ENCODE peak calls at places on chromosome 2, in four cellular contexts. F is K562, K is H1, N is HepG2. A is an unnamed sample.

GRCh38 chr2:61255580-61256437 is 93.8 kb downstream of the C2orf74 start:
- DNase-seq in N (peak), K (no peak), F (peak), A (no peak)

GRCh38 chr2:240302933-240303332 is 132.5 kb upstream of the GPC1 start:
- DNase-seq in F (no peak), K (no peak), N (no peak), A (no peak)

GRCh38 chr2:96954490-96954846 is 31.9 kb downstream of the FAM178B start:
- DNase-seq in K (no peak), N (no peak), F (no peak), A (peak)

GRCh38 chr2:184305105-184305504 is 293.2 kb upstream of the ZNF804A start:
- DNase-seq in N (no peak), F (no peak), K (no peak), A (no peak)

GRCh38 chr2:8573234-8573941 is 108.5 kb upstream of the ID2 start:
- DNase-seq in K (no peak), N (peak), F (no peak), A (no peak)

GRCh38 chr2:99422599-99422998 is 67.2 kb downstream of the REV1 start:
- DNase-seq in K (no peak), F (no peak), N (no peak), A (no peak)

GRCh38 chr2:88350262-88350640 is 102.2 kb downstream of the FOXI3 start:
- DNase-seq in K (no peak), F (no peak), N (no peak), A (no peak)

GRCh38 chr2:238415036-238415764 is 11.5 kb upstream of the ASB1 start:
- DNase-seq in F (no peak), N (no peak), K (no peak), A (no peak)

GRCh38 chr2:135551356-135551755 is 20.1 kb downstream of the R3HDM1 start:
- DNase-seq in N (no peak), K (no peak), F (no peak), A (no peak)

GRCh38 chr2:75067506-75067905 is 109.1 kb downstream of the POLE4 start:
- DNase-seq in N (peak), K (no peak), F (no peak), A (no peak)

GRCh38 chr2:10990561-10991111 is 78.9 kb downstream of the KCNF1 start:
- DNase-seq in K (no peak), N (no peak), F (no peak), A (no peak)

DNA sequence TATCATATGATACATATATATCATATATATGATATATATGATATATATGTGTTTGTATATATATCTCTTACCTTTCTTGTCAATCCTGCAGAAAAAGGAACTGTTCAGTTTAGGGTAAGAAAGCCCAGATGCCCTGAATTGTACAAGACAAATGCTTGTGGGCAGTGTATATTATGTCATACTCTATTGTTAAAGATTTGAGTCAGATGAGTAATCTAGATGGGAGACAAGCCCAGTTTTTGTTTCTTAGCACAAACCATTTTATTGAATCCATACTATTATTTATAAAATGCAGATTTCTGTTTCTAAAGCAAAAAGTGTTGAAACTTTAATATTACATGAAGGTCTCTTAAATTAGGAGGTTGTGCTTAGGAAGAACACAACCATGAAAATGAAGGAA is 90.6 kb downstream of the VRK2 start:
- DNase-seq in K (no peak), F (no peak), N (no peak), A (no peak)
- TF ChIP-seq HDAC6 in K (no peak), F (no peak), N (no peak), A (no peak)

GRCh38 chr2:26300234-26300641 is 45.7 kb upstream of the SELENOI start:
- DNase-seq in F (no peak), K (no peak), N (no peak), A (no peak)
- TF ChIP-seq USF2 in F (no peak), K (no peak), N (no peak), A (no peak)

DNA sequence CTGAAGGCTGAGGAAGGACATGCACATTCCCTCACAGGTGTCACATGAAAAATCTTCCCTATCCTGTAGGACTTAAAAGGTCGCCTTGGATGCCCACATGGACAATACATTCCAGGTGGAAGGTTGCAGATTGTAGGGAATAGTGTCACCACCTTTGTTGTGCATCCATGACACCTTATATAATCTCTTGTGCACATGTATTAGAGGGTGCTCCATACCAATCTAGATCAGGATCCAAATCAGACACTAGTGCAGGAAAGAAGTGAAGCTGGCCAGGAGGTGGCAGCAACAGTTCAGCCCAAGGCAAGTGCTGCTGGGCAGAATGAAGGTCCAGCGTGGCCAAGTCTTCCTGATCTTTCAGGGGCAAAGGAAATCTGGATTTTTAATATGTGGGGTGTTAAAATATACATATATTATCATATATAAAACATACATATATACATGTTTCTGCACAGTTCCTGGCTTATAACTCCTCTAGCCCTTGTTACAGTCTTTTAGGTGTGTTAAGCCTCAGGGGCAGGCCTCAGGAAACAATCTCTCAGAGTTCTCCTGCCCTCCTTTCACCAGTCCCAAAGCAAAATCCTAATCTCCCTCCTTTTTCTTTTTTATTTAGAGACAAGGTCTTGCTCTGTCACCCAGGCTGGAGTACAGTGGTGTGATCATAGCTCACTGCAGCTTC is 16.6 kb downstream of the NIF3L1 start:
- DNase-seq in K (no peak), F (peak), N (peak), A (no peak)
- TF ChIP-seq HDAC6 in K (no peak), F (no peak), N (no peak), A (no peak)

DNA sequence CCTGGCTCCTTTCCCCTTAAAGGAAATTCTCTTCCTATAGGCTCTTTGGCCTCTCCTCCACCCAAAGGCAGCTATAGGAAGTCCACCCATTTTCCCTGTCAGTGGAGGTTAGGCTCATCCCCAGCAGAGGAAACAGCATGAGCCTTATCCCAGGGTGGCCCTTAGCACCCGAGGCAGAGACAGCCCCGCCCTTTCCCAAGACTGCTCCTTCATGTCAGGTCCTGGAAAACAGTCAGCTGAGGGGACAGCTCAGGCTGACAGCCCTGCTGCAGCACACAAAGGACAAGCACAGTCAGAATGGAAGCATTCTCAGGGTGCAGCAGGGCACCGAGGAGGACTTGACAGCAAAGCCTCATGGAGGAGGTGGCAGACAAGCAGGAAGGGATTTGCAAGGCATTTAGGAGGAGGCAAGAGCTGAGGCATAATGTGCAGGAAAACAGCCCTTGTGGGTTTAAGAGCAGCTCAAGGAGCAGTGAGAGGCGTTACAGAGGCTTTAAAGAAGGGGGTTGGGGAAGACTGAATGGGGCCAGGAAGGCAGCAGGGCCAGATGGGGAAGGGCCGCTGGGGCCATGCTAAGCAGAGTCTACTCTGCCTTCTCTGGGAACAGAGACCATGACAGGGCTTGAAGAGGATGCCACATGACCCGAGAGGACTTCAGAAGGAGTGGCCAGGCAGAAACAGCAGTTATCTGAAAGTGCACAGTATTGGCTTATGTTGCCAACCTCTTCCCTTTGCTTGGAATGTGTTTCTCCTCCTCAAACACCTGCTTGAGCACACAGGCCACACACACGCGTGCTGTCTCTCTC is 216.6 kb downstream of the SH3BP4 start:
- DNase-seq in N (no peak), F (no peak), K (no peak), A (no peak)
- TF ChIP-seq USF2 in N (no peak), F (no peak), K (no peak), A (no peak)

GRCh38 chr2:172374318-172375240 is 52.8 kb upstream of the ITGA6 start:
- DNase-seq in K (no peak), F (no peak), N (no peak), A (no peak)
- TF ChIP-seq HDAC6 in K (no peak), F (no peak), N (no peak), A (no peak)

DNA sequence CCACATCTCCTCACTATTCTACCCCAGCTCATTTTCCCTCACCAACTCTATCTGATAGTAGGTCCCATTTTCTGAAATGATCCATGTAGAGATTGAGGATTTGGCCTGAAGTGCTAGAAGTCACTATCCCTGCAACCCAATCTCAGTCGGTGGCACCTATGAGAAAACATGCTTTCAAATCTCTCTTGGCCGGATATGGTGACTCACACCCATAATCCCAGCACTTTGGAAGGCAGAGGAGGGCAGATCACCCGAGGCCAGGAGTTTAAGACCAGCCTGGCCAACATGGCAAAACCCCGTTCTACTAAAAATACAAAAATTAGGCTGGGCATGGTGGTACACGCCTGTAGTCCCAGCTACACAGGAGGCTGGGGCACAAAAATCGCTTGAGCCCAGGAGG is 19.1 kb upstream of the MARCHF4 start:
- DNase-seq in N (no peak), K (no peak), F (no peak), A (no peak)
- TF ChIP-seq USF2 in N (no peak), K (no peak), F (no peak), A (no peak)

GRCh38 chr2:235861383-235861782 is 306.8 kb downstream of the GBX2 start:
- DNase-seq in K (no peak), F (no peak), N (no peak), A (no peak)
- TF ChIP-seq HDAC6 in K (no peak), F (no peak), N (no peak), A (no peak)

GRCh38 chr2:29014331-29014730 is 33.2 kb downstream of the TOGARAM2 start:
- DNase-seq in F (no peak), K (no peak), N (no peak), A (no peak)
- TF ChIP-seq USF2 in F (no peak), K (no peak), N (no peak), A (no peak)

DNA sequence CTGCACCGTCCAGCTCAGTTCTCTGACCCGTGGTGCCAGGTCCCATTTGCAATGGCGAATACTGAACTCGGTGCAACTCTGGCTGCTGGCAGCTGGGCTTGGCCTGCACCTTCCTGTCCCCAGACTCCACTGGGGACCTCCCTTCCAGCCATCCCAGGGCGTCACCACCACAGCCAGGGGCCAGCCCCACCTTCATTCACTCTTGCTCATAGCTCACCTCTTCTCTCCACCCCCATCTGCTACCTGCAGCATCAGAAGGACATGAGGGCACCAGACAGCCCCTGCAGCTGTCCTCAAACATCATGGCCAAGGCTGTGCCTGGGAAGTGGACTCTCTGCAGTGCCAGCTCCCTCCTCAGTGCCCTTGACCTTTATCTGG is 16.2 kb upstream of the ALPI start:
- DNase-seq in F (no peak), N (no peak), K (no peak), A (no peak)
- TF ChIP-seq HDAC6 in F (no peak), N (no peak), K (no peak), A (no peak)

GRCh38 chr2:179741317-179741716 is 120.1 kb downstream of the ZNF385B start:
- DNase-seq in N (no peak), F (no peak), K (no peak), A (no peak)
- TF ChIP-seq USF2 in N (no peak), F (no peak), K (no peak), A (no peak)